ENCODE peak calls at places on chromosomes 3 and 15, in ten cellular contexts. T, R, S, O, B, H, Z, A, X and K are unnamed samples.

GRCh38 chr15:48406240-48406891 is 75.1 kb downstream of the DUT start:
- DNase-seq in H (no peak), R (no peak), T (no peak), B (no peak), X (no peak), A (no peak), O (no peak), S (no peak), Z (no peak), K (no peak)

GRCh38 chr3:144362126-144362525 is 390.5 kb downstream of the DIPK2A start:
- DNase-seq in O (no peak), S (no peak), A (no peak), T (peak), H (no peak), Z (no peak), R (no peak), X (no peak), B (no peak), K (peak)

GRCh38 chr3:132843349-132843748 is 121.1 kb upstream of the NPHP3 start:
- DNase-seq in Z (no peak), A (no peak), H (no peak), T (no peak), X (no peak), O (no peak), S (no peak), B (no peak), R (no peak), K (no peak)

GRCh38 chr3:183966361-183966791 is 51.3 kb downstream of the ABCC5 start:
- DNase-seq in A (peak), O (no peak), H (no peak), X (no peak), T (no peak), Z (no peak), S (no peak), B (no peak), R (no peak), K (no peak)

GRCh38 chr3:114643342-114643741 is 349.5 kb downstream of the TIGIT start:
- DNase-seq in A (no peak), B (no peak), O (no peak), Z (no peak), X (peak), S (no peak), H (no peak), T (no peak), R (no peak), K (no peak)

GRCh38 chr3:183298708-183299153 is 45.7 kb downstream of the B3GNT5 start:
- DNase-seq in X (peak), A (no peak), H (peak), S (no peak), Z (peak), T (peak), O (no peak), B (no peak), R (peak), K (peak)

GRCh38 chr3:169147246-169148008 is 516.1 kb downstream of the MECOM start:
- DNase-seq in X (peak), B (no peak), H (peak), R (peak), A (peak), T (peak), Z (peak), O (peak), S (no peak), K (peak)

GRCh38 chr3:122892118-122892517 is 97.2 kb downstream of the SLC49A4 start:
- DNase-seq in A (no peak), O (no peak), X (no peak), B (no peak), R (no peak), H (no peak), S (no peak), Z (no peak), T (peak), K (no peak)

GRCh38 chr15:68644996-68645395 is 66.2 kb downstream of the CORO2B start:
- DNase-seq in X (no peak), H (no peak), O (no peak), A (no peak), S (no peak), B (no peak), Z (no peak), T (no peak), R (no peak), K (no peak)

GRCh38 chr3:139427283-139428060 is 38.0 kb upstream of the COPB2 start:
- DNase-seq in S (peak), B (peak), Z (no peak), R (no peak), H (peak), T (peak), X (peak), O (peak), A (no peak), K (peak)

GRCh38 chr15:88838667-88839066 is 35.4 kb downstream of the ACAN start:
- DNase-seq in R (no peak), X (no peak), H (no peak), O (no peak), A (no peak), Z (no peak), T (no peak), S (no peak), B (no peak), K (no peak)

GRCh38 chr3:72950372-72950771 is 46.2 kb upstream of the PPP4R2 start:
- DNase-seq in S (no peak), O (no peak), T (no peak), Z (no peak), X (no peak), H (no peak), A (no peak), B (no peak), R (no peak), K (no peak)

GRCh38 chr3:69738859-69739203 is 433 bp upstream of the MITF start:
- DNase-seq in T (no peak), B (no peak), O (no peak), S (no peak), A (no peak), R (no peak), Z (no peak), H (no peak), X (no peak), K (no peak)

GRCh38 chr3:129739613-129740012 is 133.1 kb upstream of the PLXND1 start:
- DNase-seq in B (no peak), A (no peak), O (no peak), Z (no peak), R (no peak), T (no peak), X (no peak), H (no peak), S (no peak), K (no peak)

GRCh38 chr3:118772036-118773030 is 262.3 kb downstream of the IGSF11 start:
- DNase-seq in H (no peak), A (no peak), T (no peak), B (no peak), X (peak), S (no peak), R (no peak), O (no peak), Z (no peak), K (no peak)

GRCh38 chr3:101732240-101732641 is 7.8 kb downstream of the CEP97 start:
- DNase-seq in T (no peak), R (no peak), S (no peak), B (no peak), H (no peak), A (no peak), Z (no peak), O (no peak), X (no peak), K (no peak)

GRCh38 chr3:33299395-33300081 is 22.3 kb downstream of the FBXL2 start:
- DNase-seq in R (no peak), S (no peak), X (no peak), A (no peak), T (peak), B (no peak), H (peak), O (peak), Z (no peak), K (peak)

GRCh38 chr3:197212290-197212689 is 86.1 kb downstream of the DLG1 start:
- DNase-seq in X (no peak), O (no peak), H (no peak), A (no peak), B (no peak), Z (no peak), R (no peak), S (no peak), T (peak), K (peak)

GRCh38 chr3:133892546-133893231 is 3.0 kb downstream of the RAB6B start:
- DNase-seq in T (no peak), H (no peak), O (no peak), S (no peak), Z (peak), A (no peak), R (peak), X (no peak), B (no peak), K (no peak)

GRCh38 chr3:97952280-97952679 is 20.0 kb downstream of the RIOX2 start:
- DNase-seq in Z (peak), T (peak), R (peak), H (peak), O (no peak), S (no peak), B (peak), A (peak), X (no peak), K (peak)

GRCh38 chr3:117537949-117538348 is 828.4 kb downstream of the TUSC7 start:
- DNase-seq in R (no peak), S (no peak), B (no peak), H (no peak), X (no peak), O (no peak), T (no peak), Z (no peak), A (no peak), K (no peak)

GRCh38 chr15:99158626-99159412 is 53.9 kb downstream of the SYNM start:
- DNase-seq in R (no peak), Z (no peak), O (no peak), S (no peak), A (no peak), T (no peak), H (no peak), X (no peak), B (peak), K (no peak)

GRCh38 chr3:150252462-150252861 is 155.6 kb upstream of the TSC22D2 start:
- DNase-seq in R (no peak), A (no peak), S (no peak), T (peak), H (peak), B (peak), O (no peak), Z (no peak), X (no peak), K (peak)

GRCh38 chr15:83066034-83066760 is 855 bp downstream of the BTBD1 start:
- DNase-seq in S (no peak), T (peak), H (no peak), B (no peak), O (no peak), R (no peak), A (no peak), Z (no peak), X (peak), K (no peak)

GRCh38 chr15:64568765-64569164 is 108.4 kb downstream of the ZNF609 start:
- DNase-seq in S (peak), B (no peak), H (no peak), Z (no peak), A (no peak), O (no peak), X (no peak), T (no peak), R (no peak), K (no peak)

GRCh38 chr3:35064761-35065160 is 574.6 kb upstream of the ARPP21 start:
- DNase-seq in Z (no peak), S (no peak), T (no peak), X (no peak), R (no peak), B (no peak), O (no peak), H (no peak), A (no peak), K (no peak)

GRCh38 chr3:174533286-174533685 is 325.8 kb upstream of the NAALADL2 start:
- DNase-seq in T (peak), H (peak), A (no peak), R (no peak), Z (no peak), O (no peak), X (no peak), B (no peak), S (no peak), K (no peak)

GRCh38 chr15:85380860-85381535 is 595 bp downstream of the AKAP13 start:
- DNase-seq in S (no peak), H (peak), O (peak), R (peak), B (no peak), A (peak), T (peak), Z (peak), X (peak), K (no peak)

GRCh38 chr3:62793961-62794360 is 81.3 kb downstream of the CADPS start:
- DNase-seq in X (no peak), Z (no peak), H (no peak), R (no peak), A (no peak), T (no peak), S (no peak), O (no peak), B (no peak), K (no peak)

GRCh38 chr3:11658180-11658579 is 14.5 kb upstream of the VGLL4 start:
- DNase-seq in S (no peak), Z (no peak), A (no peak), X (no peak), T (no peak), O (no peak), B (no peak), H (no peak), R (no peak), K (no peak)
- H3K4me3 ChIP-seq in S (no peak), Z (no peak), A (no peak), X (no peak), T (no peak), O (no peak), B (no peak), H (no peak), R (no peak), K (no peak)

GRCh38 chr15:90887037-90887481 is 2.8 kb downstream of the FES start:
- DNase-seq in R (no peak), H (no peak), X (no peak), S (no peak), O (no peak), T (no peak), B (no peak), A (no peak), Z (no peak), K (no peak)
- TF ChIP-seq CTCF in R (no peak), H (no peak), X (no peak), S (no peak), O (no peak), T (no peak), B (no peak), A (no peak), Z (no peak), K (no peak)

GRCh38 chr3:67598814-67599556 is 55.4 kb downstream of the SUCLG2 start:
- DNase-seq in H (no peak), R (no peak), Z (no peak), X (no peak), A (no peak), S (no peak), T (no peak), O (no peak), B (no peak), K (no peak)
- H3K4me3 ChIP-seq in H (no peak), R (no peak), Z (no peak), X (no peak), A (no peak), S (no peak), T (no peak), O (no peak), B (no peak), K (no peak)

GRCh38 chr15:67142142-67143092 is 77.0 kb downstream of the SMAD3 start:
- DNase-seq in Z (no peak), O (no peak), H (peak), A (no peak), X (no peak), T (peak), R (no peak), S (no peak), B (no peak), K (peak)
- TF ChIP-seq CTCF in Z (no peak), O (no peak), H (no peak), A (no peak), X (no peak), T (peak), R (no peak), S (no peak), B (no peak), K (no peak)

GRCh38 chr15:38652183-38652794 is 87.7 kb upstream of the RASGRP1 start:
- DNase-seq in B (no peak), S (no peak), T (no peak), O (no peak), A (no peak), Z (no peak), R (no peak), H (no peak), X (no peak), K (no peak)

GRCh38 chr15:38651328-38652038 is 86.9 kb upstream of the RASGRP1 start:
- DNase-seq in O (no peak), X (no peak), B (no peak), R (no peak), S (no peak), Z (no peak), A (no peak), T (no peak), H (no peak), K (no peak)

GRCh38 chr15:38650936-38651327 is 86.3 kb upstream of the RASGRP1 start:
- DNase-seq in O (no peak), X (no peak), Z (no peak), B (no peak), T (no peak), A (no peak), S (no peak), H (no peak), R (no peak), K (no peak)

GRCh38 chr15:38650384-38650783 is 85.8 kb upstream of the RASGRP1 start:
- DNase-seq in S (no peak), H (no peak), O (no peak), X (no peak), T (no peak), Z (no peak), B (no peak), A (no peak), R (no peak), K (no peak)

DNA sequence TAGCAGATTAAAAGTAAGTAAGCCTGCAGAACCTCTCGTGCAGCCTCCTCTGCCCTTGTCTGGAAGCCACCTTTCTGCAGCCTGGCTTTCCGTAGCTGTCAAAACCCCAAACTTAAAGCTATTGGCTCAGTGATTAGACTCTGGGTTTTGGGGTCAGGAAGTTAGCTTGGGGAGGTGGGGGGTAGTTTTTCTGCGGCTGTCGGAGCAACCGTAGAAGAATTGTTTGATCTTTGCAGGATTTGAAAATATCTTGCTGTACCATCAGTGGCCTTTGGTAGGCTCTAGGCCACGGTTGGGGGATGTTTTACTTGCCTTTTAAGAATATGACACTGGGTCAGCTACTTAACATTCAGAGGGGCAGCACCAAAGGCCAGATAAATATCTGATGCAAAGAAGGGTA is 88.4 kb upstream of the RASGRP1 start:
- DNase-seq in B (no peak), H (no peak), A (no peak), T (no peak), Z (no peak), R (no peak), O (no peak), X (no peak), S (no peak), K (no peak)
- H3K4me3 ChIP-seq in B (no peak), H (no peak), A (no peak), T (no peak), Z (no peak), R (no peak), O (no peak), X (no peak), S (no peak), K (no peak)

DNA sequence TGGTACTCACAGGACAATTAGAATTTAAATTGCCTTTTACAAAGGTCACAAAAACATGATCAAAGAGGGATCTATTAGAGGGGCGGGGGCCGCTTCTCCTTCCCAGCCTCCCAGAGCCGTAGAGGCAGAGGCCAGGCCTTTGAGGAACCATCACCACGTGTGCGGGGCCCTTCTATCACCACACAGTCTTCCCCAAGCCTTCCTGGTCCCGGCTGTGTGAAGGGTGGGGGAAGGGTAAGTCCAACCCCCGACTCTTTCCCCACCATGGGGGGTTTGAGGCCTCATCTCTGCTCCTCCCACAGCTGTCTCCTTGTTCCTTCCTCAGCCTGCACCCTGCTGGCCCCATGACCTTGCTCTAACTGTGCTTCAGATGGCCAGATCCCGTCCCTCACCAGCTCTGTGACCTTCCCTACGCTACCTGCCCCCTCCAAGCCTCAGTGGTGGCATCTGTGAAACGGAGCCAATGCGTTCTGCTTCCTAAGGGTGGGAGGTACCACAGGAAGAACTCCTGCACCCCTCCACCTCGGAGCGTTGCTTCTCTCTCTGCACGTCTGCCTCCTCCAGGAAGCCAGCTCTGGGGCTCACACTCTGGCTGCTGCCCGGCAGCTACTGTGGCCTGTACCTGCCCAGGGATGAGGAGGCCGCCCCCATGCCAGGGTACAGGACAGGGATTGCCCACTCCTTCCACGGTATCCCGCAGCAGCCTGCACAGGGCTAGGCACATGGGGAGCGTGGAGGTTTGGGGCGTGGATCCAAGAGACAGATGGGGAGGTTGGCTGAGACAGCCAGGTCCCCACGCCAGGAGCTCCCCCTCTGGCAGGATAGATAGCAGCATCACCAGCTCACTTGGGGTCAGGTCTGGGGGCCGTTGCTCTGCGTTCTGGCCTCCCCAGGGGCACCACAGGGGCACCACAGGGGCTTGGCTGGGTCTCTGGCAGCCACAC is 83.8 kb downstream of the LINGO1 start:
- DNase-seq in A (no peak), H (no peak), R (no peak), O (no peak), B (no peak), Z (no peak), T (no peak), X (peak), S (no peak), K (no peak)
- TF ChIP-seq CTCF in A (no peak), H (no peak), R (no peak), O (no peak), B (no peak), Z (no peak), T (no peak), X (peak), S (no peak), K (no peak)

GRCh38 chr15:62392411-62392810 is 227.3 kb upstream of the C2CD4B start:
- DNase-seq in H (peak), A (no peak), S (no peak), O (no peak), R (no peak), T (peak), B (no peak), X (peak), Z (peak), K (peak)
- H3K4me3 ChIP-seq in H (peak), A (peak), S (peak), O (peak), R (no peak), T (peak), B (peak), X (peak), Z (peak), K (peak)

DNA sequence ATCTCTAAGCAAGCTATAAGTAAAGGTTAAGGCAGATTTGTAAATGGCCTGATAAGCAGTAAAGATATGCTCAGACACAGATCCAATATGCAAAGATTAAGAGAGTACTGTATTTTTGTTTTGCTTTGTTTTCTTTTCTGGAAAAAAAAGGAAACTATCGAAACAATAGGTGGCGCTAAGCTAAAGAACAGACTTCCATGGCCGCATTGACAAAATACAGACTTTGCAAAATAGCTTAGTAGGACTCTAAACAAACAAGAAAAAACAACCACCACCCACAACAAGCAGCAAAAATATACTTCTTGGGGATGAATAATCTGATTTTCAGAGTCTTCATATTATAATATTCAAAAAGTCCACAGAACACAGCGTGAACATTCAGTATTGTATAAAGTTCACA is 758.4 kb upstream of the ROBO1 start:
- DNase-seq in S (no peak), O (no peak), T (no peak), Z (no peak), X (peak), B (no peak), R (no peak), A (no peak), H (no peak), K (no peak)
- TF ChIP-seq CTCF in S (peak), O (peak), T (no peak), Z (no peak), X (peak), B (peak), R (no peak), A (no peak), H (no peak), K (no peak)